ENCODE peak calls at places on chromosomes 16 and 17, in seven cellular contexts. N is A673; U is CD4-positive, alpha-beta memory T cell; Y is neuronal stem cell; M is skeletal muscle cell; B is astrocyte of the spinal cord; C is fibroblast of the aortic adventitia. T is an unnamed sample.

GRCh38 chr17:76023900-76024237 is 3.2 kb downstream of the EVPL start:
- DNase-seq in C (no peak), B (no peak), U (no peak), N (no peak), M (no peak), Y (no peak), T (no peak)

GRCh38 chr17:31068291-31068690 is 26.5 kb upstream of the NF1 start:
- DNase-seq in N (peak), U (peak), Y (no peak), C (no peak), M (no peak), B (no peak), T (peak)

GRCh38 chr17:79803997-79804855 is 7.3 kb upstream of the CBX8 start:
- DNase-seq in N (peak), M (no peak), Y (no peak), U (no peak), B (no peak), C (peak), T (peak)

GRCh38 chr17:49676276-49676868 is 1.5 kb downstream of the SPOP start:
- DNase-seq in N (peak), B (peak), C (peak), U (peak), M (no peak), Y (peak), T (no peak)

GRCh38 chr17:40349477-40350409 is 14.8 kb downstream of the GJD3 start:
- DNase-seq in Y (no peak), N (peak), U (no peak), C (peak), M (no peak), B (no peak), T (peak)

GRCh38 chr16:715448-716249 is 731 bp downstream of the METRN start:
- DNase-seq in B (no peak), N (no peak), Y (no peak), U (no peak), M (no peak), C (no peak), T (no peak)

GRCh38 chr17:47649972-47650524 is 329 bp downstream of the KPNB1 start:
- DNase-seq in M (no peak), U (no peak), Y (peak), N (no peak), C (no peak), B (peak), T (peak)

GRCh38 chr16:14324581-14324980 is 253.5 kb downstream of the MRTFB start:
- DNase-seq in M (no peak), Y (no peak), N (no peak), C (peak), U (no peak), B (peak), T (no peak)

DNA sequence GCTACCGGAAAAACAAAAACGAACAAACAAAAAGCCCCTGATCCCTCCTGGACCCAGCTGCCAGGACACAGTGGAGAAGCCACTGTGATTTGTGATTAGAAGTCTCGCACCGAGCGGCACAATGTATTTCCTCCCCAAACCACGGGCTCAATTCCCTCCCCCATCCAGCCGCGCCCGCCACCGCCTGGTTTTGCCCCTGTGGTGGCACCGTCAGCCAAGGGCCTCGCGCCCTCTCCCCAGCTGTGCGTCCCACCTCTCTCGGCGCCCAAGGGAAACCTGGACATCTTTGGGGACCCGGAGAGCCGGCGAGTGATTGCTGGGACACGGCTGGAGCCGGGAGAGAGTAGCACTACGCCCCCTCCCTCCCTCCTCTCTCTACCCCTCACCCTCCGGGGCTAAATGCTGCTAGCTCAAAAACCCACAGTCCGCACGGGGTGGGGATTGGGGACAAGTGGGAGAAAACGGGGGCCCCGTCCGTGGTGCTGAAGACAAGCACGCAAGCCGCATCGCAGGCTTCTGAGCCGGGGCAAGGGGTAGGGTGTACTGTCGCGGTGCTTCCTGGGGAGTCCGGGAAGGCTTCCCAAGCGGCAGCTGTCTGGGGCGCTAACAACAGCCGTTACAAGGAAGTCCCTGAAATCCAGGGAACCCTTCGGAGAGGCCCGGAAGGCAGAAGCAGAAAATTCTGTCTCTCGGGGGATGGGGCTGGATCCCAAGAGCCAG is 1.5 kb downstream of the CBLN1 start:
- DNase-seq in C (no peak), U (no peak), N (peak), Y (no peak), M (no peak), B (no peak), T (no peak)
- H3K4me3 ChIP-seq in C (no peak), U (no peak), N (no peak), Y (no peak), M (no peak), B (no peak), T (no peak)

GRCh38 chr17:18254888-18255649 is 3.5 kb downstream of the FLII start:
- DNase-seq in U (no peak), N (no peak), B (no peak), C (no peak), M (no peak), Y (no peak), T (no peak)

GRCh38 chr17:18257747-18258355 is 687 bp downstream of the FLII start:
- DNase-seq in U (peak), B (peak), C (peak), Y (no peak), M (no peak), N (no peak), T (peak)

GRCh38 chr17:18256776-18257175 is 1.8 kb downstream of the FLII start:
- DNase-seq in C (no peak), U (no peak), N (no peak), M (no peak), Y (no peak), B (no peak), T (no peak)

GRCh38 chr17:18257268-18257681 is 1.3 kb downstream of the FLII start:
- DNase-seq in U (no peak), B (no peak), Y (no peak), C (no peak), N (no peak), M (no peak), T (peak)

GRCh38 chr17:18256351-18256750 is 2.2 kb downstream of the FLII start:
- DNase-seq in M (no peak), C (no peak), U (no peak), Y (no peak), N (no peak), B (no peak), T (no peak)
- H3K4me3 ChIP-seq in M (no peak), C (peak), U (no peak), Y (peak), N (no peak), B (no peak), T (no peak)

GRCh38 chr16:73031155-73031866 is 16.6 kb downstream of the ZFHX3 start:
- DNase-seq in U (no peak), C (no peak), Y (no peak), B (no peak), N (no peak), M (no peak), T (no peak)

GRCh38 chr16:73036074-73036826 is 11.7 kb downstream of the ZFHX3 start:
- DNase-seq in M (no peak), N (peak), U (no peak), Y (peak), B (no peak), C (no peak), T (no peak)

GRCh38 chr16:73034374-73034773 is 13.6 kb downstream of the ZFHX3 start:
- DNase-seq in U (no peak), Y (no peak), C (no peak), B (no peak), M (no peak), N (no peak), T (no peak)

GRCh38 chr16:73033271-73033998 is 14.5 kb downstream of the ZFHX3 start:
- DNase-seq in B (no peak), M (no peak), U (no peak), N (peak), C (no peak), Y (no peak), T (no peak)

DNA sequence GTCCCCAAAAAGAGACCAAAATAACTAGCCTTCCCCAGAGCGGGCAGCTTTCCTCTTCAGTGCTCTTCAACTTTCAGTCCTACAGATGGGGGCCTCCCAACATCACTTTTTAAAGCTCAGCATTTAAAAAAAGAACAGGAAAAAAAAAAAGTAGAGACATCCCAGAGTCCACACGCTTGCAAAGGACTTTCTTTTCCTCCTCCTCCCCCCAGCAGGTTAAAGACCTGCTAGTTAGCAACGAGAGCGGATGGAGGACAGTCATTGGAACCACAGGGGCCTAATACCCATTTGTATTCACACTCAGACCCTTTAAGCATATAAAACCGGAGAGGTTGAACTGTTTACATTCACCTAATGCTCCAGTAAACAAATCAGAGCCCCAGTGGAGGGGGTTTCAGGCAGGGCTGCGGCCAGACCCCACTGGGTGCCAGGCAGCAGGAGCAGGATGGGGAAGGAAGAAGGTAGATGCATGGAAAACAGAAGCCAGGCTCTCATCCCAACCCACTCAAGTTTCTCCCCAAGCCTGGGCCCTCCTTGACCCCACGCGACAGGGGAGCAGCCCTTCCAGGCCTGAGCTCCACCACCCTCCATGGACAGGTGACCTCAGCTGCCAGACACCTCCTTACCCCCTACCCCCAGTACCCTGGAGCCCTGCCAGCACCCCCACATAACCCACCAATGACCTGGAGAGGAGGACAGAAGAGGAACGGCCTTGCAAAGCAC is 15.2 kb downstream of the ZFHX3 start:
- DNase-seq in U (no peak), B (no peak), C (no peak), M (no peak), Y (no peak), N (no peak), T (no peak)
- H3K4me3 ChIP-seq in U (no peak), B (no peak), C (no peak), M (no peak), Y (peak), N (no peak), T (no peak)

DNA sequence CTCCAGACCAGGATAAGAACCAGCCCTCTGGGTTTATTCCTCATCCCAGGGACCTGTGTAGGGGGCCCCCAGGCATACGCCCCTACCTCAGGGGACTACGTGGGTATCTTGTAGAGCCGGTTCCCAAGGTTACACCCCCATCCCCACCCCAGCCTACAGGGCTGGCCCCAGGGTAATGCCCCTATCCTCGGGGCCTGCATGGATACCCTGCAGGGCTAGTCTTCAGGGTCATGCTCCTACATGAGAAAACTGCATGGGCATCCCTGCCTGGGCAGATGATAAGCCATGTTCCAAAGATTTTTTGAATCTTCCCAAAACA is 14.2 kb downstream of the HDAC5 start:
- DNase-seq in U (no peak), B (no peak), N (no peak), Y (no peak), M (no peak), C (no peak), T (no peak)
- H3K4me3 ChIP-seq in U (no peak), B (no peak), N (no peak), Y (no peak), M (no peak), C (no peak), T (no peak)

GRCh38 chr17:68599091-68599872 is 1.9 kb downstream of the FAM20A start:
- DNase-seq in B (peak), Y (no peak), C (peak), U (no peak), M (peak), N (no peak), T (no peak)
- H3K4me3 ChIP-seq in B (no peak), Y (peak), C (peak), U (no peak), M (peak), N (no peak), T (no peak)

GRCh38 chr16:4795181-4795827 is at the start of gene SMIM22:
- DNase-seq in B (no peak), M (no peak), C (no peak), N (no peak), U (no peak), Y (no peak), T (no peak)
- H3K4me3 ChIP-seq in B (no peak), M (no peak), C (no peak), N (no peak), U (no peak), Y (no peak), T (peak)

DNA sequence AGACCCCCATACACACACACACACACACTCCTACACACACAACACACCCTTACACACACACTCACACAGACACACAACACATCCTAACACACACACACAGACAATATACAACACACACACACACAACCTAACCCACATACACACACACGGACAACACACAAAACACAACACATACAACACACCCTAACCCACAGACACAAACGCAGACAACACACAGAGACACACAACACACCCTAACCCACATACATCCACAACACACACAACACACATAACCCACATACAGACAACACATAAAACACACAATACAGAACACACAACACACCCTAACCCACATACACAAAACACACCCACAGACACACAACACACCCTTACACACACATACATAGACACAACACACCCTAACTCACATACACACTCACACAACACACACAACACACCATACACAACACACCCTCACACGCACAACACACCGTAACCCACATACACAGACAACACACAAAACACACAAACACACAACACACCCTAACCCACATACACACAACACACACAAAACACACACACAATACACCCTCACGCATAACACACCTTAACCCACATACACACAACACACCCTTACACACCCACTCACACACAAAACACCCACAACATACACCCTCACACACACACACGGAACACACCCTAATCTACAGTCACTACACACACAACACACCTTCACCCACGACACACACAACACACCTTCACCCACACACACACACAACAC is 4.4 kb downstream of the ASGR1 start:
- DNase-seq in N (no peak), Y (no peak), U (no peak), B (no peak), M (no peak), C (no peak), T (no peak)
- H3K4me3 ChIP-seq in N (no peak), Y (peak), U (no peak), B (no peak), M (no peak), C (no peak), T (no peak)

DNA sequence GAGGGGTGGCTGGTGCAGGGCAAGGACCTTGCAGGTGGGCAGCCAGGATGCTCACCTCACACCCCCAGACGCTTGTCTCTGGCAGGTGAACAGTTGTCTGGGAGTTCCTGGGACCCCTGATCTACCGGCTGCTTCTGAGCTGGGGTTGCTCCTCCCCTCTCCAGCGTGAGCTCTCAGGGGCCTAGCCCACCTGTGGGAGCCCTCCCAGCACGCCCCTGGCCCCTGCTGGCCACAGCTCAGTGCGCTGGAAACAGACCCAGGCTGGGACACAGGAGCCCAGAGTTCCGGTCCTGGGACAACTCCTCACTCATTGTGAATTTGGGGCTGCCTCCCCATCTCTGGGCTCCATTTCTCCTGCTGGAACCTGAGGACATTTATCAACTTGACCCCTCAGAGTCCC is 30.3 kb downstream of the ARHGAP23 start:
- DNase-seq in U (no peak), C (no peak), B (no peak), M (no peak), N (no peak), Y (no peak), T (no peak)
- H3K4me3 ChIP-seq in U (no peak), C (no peak), B (no peak), M (no peak), N (no peak), Y (no peak), T (no peak)

T was measured in bronchial epithelial cell.